ENCODE peak calls at places on chromosomes 13 and 19, in four cellular contexts. N is EL, I is colonic mucosa, Y is GM10248. H is an unnamed sample.

GRCh38 chr19:12937243-12938053 is 961 bp upstream of the CALR start:
- DNase-seq in I (peak), N (peak), Y (no peak), H (peak)

GRCh38 chr19:1227655-1228054 is 10.2 kb downstream of the CBARP start:
- DNase-seq in N (no peak), Y (no peak), I (peak), H (no peak)

GRCh38 chr13:34046457-34046856 is 228.5 kb downstream of the RFC3 start:
- DNase-seq in I (no peak), N (no peak), Y (no peak), H (no peak)

GRCh38 chr13:79681069-79681468 is 200.1 kb downstream of the NDFIP2 start:
- DNase-seq in Y (no peak), I (no peak), N (no peak), H (no peak)

GRCh38 chr13:77535448-77535847 is at the start of gene SCEL:
- DNase-seq in I (no peak), N (no peak), Y (no peak), H (peak)

GRCh38 chr13:113216165-113217056 is 7.0 kb downstream of the CUL4A start:
- DNase-seq in I (peak), Y (no peak), N (peak), H (no peak)

GRCh38 chr13:39767791-39768564 is 112.5 kb downstream of the COG6 start:
- DNase-seq in N (no peak), Y (no peak), I (peak), H (no peak)

GRCh38 chr19:43438291-43439162 is 23.8 kb downstream of the TEX101 start:
- DNase-seq in Y (no peak), I (peak), N (peak), H (peak)

GRCh38 chr19:15161028-15161984 is 39.5 kb downstream of the NOTCH3 start:
- DNase-seq in Y (peak), N (peak), I (no peak), H (no peak)

GRCh38 chr19:28457620-28458019 is 755.3 kb downstream of the UQCRFS1 start:
- DNase-seq in I (no peak), Y (no peak), N (no peak), H (no peak)

GRCh38 chr19:7069042-7069903 is at the start of gene ZNF557:
- DNase-seq in I (peak), Y (peak), N (peak), H (peak)

GRCh38 chr19:38455031-38455430 is 21.5 kb downstream of the RYR1 start:
- DNase-seq in I (no peak), N (peak), Y (no peak), H (no peak)

GRCh38 chr13:111304041-111304544 is 16.3 kb upstream of the TEX29 start:
- DNase-seq in N (no peak), I (no peak), Y (peak), H (no peak)

GRCh38 chr13:34578471-34578870 is 363.6 kb upstream of the NBEA start:
- DNase-seq in N (peak), Y (no peak), I (no peak), H (no peak)

GRCh38 chr19:12284226-12284625 is 10.5 kb downstream of the ZNF44 start:
- DNase-seq in Y (no peak), I (no peak), N (no peak), H (no peak)

GRCh38 chr13:102170295-102170694 is 231.6 kb downstream of the FGF14 start:
- DNase-seq in I (no peak), N (no peak), Y (no peak), H (no peak)

GRCh38 chr13:27830010-27830409 is 37.7 kb downstream of the GSX1 start:
- DNase-seq in I (peak), N (peak), Y (peak), H (peak)

GRCh38 chr19:42376177-42376555 is 13.9 kb downstream of the CNFN start:
- DNase-seq in N (no peak), Y (no peak), I (no peak), H (no peak)

GRCh38 chr13:79398915-79399314 is 7.1 kb downstream of the RBM26 start:
- DNase-seq in Y (no peak), N (peak), I (no peak), H (no peak)

GRCh38 chr13:113862766-113863510 is 938 bp downstream of the GAS6 start:
- DNase-seq in N (peak), I (peak), Y (peak), H (no peak)